ENCODE peak calls at places on chromosomes 12 and 14, in ten cellular contexts. U, K, L, E, N, V, G, S, F and O are unnamed samples.

GRCh38 chr12:112590281-112590680 is 171.5 kb downstream of the PTPN11 start:
- DNase-seq in K (no peak), N (no peak), S (no peak), L (no peak), E (no peak), F (no peak), V (peak), U (no peak), G (no peak), O (no peak)

GRCh38 chr12:15322164-15323054 is at the start of gene PTPRO:
- DNase-seq in G (no peak), N (no peak), F (no peak), E (no peak), U (no peak), V (peak), S (no peak), L (no peak), K (peak), O (no peak)

GRCh38 chr12:7638064-7638763 is 27.5 kb downstream of the APOBEC1 start:
- DNase-seq in N (no peak), F (no peak), K (no peak), U (no peak), V (peak), E (no peak), S (no peak), L (no peak), G (no peak), O (no peak)

GRCh38 chr14:103067231-103067954 is 10.0 kb upstream of the CDC42BPB start:
- DNase-seq in L (no peak), F (peak), V (no peak), U (peak), N (no peak), E (peak), G (no peak), K (no peak), S (no peak), O (peak)

GRCh38 chr14:79534703-79535353 is 676.5 kb downstream of the DIO2 start:
- DNase-seq in N (peak), G (no peak), S (no peak), K (no peak), L (no peak), U (no peak), V (no peak), E (no peak), F (no peak), O (no peak)

GRCh38 chr12:105348561-105348960 is 18.1 kb downstream of the C12orf75 start:
- DNase-seq in K (no peak), F (no peak), U (no peak), S (no peak), V (no peak), E (no peak), L (no peak), G (no peak), N (no peak), O (no peak)

GRCh38 chr12:26068503-26068902 is 56.3 kb downstream of the BHLHE41 start:
- DNase-seq in N (no peak), E (no peak), L (no peak), V (no peak), S (no peak), F (no peak), K (no peak), U (no peak), G (no peak), O (no peak)

GRCh38 chr14:81366259-81366658 is 33.9 kb downstream of the STON2 start:
- DNase-seq in E (no peak), N (no peak), U (no peak), V (no peak), G (no peak), L (no peak), S (no peak), F (no peak), K (peak), O (no peak)

GRCh38 chr12:106519587-106519986 is 63.2 kb upstream of the RFX4 start:
- DNase-seq in E (peak), F (no peak), L (no peak), S (no peak), N (no peak), U (no peak), K (peak), V (no peak), G (no peak), O (no peak)

GRCh38 chr14:106513302-106513701 is 986.9 kb downstream of the TMEM121 start:
- DNase-seq in N (no peak), E (no peak), K (no peak), L (no peak), V (no peak), F (no peak), S (no peak), G (no peak), U (no peak), O (no peak)

GRCh38 chr14:40188006-40188405 is 755.8 kb upstream of the FBXO33 start:
- DNase-seq in F (no peak), G (no peak), N (no peak), V (no peak), K (no peak), E (no peak), U (no peak), L (no peak), S (no peak), O (no peak)

GRCh38 chr12:117491711-117492110 is 130.3 kb upstream of the NOS1 start:
- DNase-seq in E (no peak), F (no peak), S (no peak), V (no peak), U (no peak), N (no peak), K (no peak), L (no peak), G (no peak), O (no peak)

GRCh38 chr12:96210376-96211055 is 16.3 kb downstream of the ELK3 start:
- DNase-seq in N (no peak), G (no peak), F (peak), E (no peak), S (no peak), K (no peak), V (no peak), U (no peak), L (peak), O (no peak)

GRCh38 chr14:37027188-37027824 is 145.1 kb downstream of the SLC25A21 start:
- DNase-seq in U (no peak), N (no peak), K (no peak), F (no peak), G (no peak), E (no peak), L (no peak), S (no peak), V (no peak), O (no peak)

GRCh38 chr12:93358821-93359220 is 18.9 kb upstream of the NUDT4 start:
- DNase-seq in V (no peak), G (no peak), N (no peak), S (no peak), K (no peak), F (no peak), U (no peak), E (no peak), L (no peak), O (peak)

GRCh38 chr12:88227871-88228270 is 85.8 kb downstream of the TMTC3 start:
- DNase-seq in N (no peak), L (no peak), U (no peak), F (no peak), S (no peak), E (no peak), G (no peak), K (no peak), V (no peak), O (no peak)

GRCh38 chr12:50110762-50111416 is 1.1 kb upstream of the COX14 start:
- DNase-seq in E (peak), K (peak), S (peak), G (no peak), F (peak), U (peak), V (peak), L (peak), N (peak), O (peak)

GRCh38 chr12:713281-713875 is 39.0 kb upstream of the WNK1 start:
- DNase-seq in E (peak), V (no peak), U (no peak), G (no peak), N (no peak), K (no peak), L (no peak), S (no peak), F (no peak), O (no peak)

GRCh38 chr12:89346741-89347324 is 5.5 kb downstream of the DUSP6 start:
- DNase-seq in N (peak), G (no peak), S (no peak), V (no peak), F (peak), K (no peak), U (no peak), L (no peak), E (peak), O (peak)

GRCh38 chr12:54439096-54439495 is 20.0 kb upstream of the ITGA5 start:
- DNase-seq in U (no peak), K (no peak), L (no peak), S (no peak), V (no peak), E (no peak), N (no peak), G (no peak), F (no peak), O (no peak)

GRCh38 chr12:98126637-98127335 is 388.6 kb upstream of the TMPO start:
- DNase-seq in K (peak), L (no peak), S (no peak), F (no peak), U (no peak), N (peak), E (no peak), G (no peak), V (no peak), O (no peak)

GRCh38 chr12:52351196-52352059 is 15.9 kb downstream of the KRT85 start:
- DNase-seq in E (no peak), L (no peak), S (no peak), K (no peak), N (peak), G (no peak), V (no peak), F (no peak), U (no peak), O (no peak)

GRCh38 chr14:76908834-76909233 is 82.6 kb downstream of the LRRC74A start:
- DNase-seq in K (no peak), U (peak), S (no peak), N (peak), V (no peak), L (no peak), G (peak), E (no peak), F (no peak), O (no peak)

GRCh38 chr14:68843471-68844209 is 50.8 kb upstream of the ZFP36L1 start:
- DNase-seq in G (peak), L (no peak), K (peak), U (peak), E (peak), N (peak), F (peak), S (peak), V (peak), O (peak)

GRCh38 chr14:95495538-95496025 is 20.9 kb downstream of the SYNE3 start:
- DNase-seq in V (no peak), G (peak), S (no peak), N (peak), E (no peak), L (no peak), U (peak), K (no peak), F (no peak), O (no peak)

GRCh38 chr14:22460461-22461195 is 128.4 kb downstream of the DAD1 start:
- DNase-seq in G (peak), E (no peak), N (no peak), V (no peak), F (no peak), K (no peak), L (no peak), S (no peak), U (no peak), O (no peak)

GRCh38 chr12:10235761-10236631 is 23.3 kb downstream of the GABARAPL1 start:
- DNase-seq in L (no peak), E (peak), K (peak), S (no peak), F (no peak), U (no peak), V (no peak), N (peak), G (peak), O (peak)

GRCh38 chr14:22837750-22838538 is 1.6 kb downstream of the MMP14 start:
- DNase-seq in G (peak), U (peak), S (no peak), K (peak), V (no peak), F (no peak), N (peak), E (peak), L (peak), O (peak)

GRCh38 chr12:126607157-126607556 is 1541.9 kb downstream of the AACS start:
- DNase-seq in V (no peak), N (no peak), E (no peak), G (no peak), L (no peak), K (no peak), F (no peak), U (no peak), S (no peak), O (no peak)

GRCh38 chr14:58808828-58809227 is 171.1 kb downstream of the DACT1 start:
- DNase-seq in F (no peak), E (peak), K (peak), U (no peak), N (peak), L (no peak), S (peak), V (no peak), G (no peak), O (peak)

GRCh38 chr12:53551889-53552291 is 44.6 kb upstream of the NPFF start:
- DNase-seq in L (no peak), K (no peak), S (no peak), U (no peak), N (no peak), E (no peak), F (no peak), G (no peak), V (no peak), O (no peak)

GRCh38 chr14:104206281-104206904 is 68.0 kb downstream of the KIF26A start:
- DNase-seq in S (no peak), E (no peak), V (peak), U (peak), L (no peak), G (no peak), F (no peak), N (no peak), K (peak), O (no peak)

GRCh38 chr14:55581011-55581806 is 1.2 kb downstream of the KTN1 start:
- DNase-seq in L (no peak), F (peak), E (peak), N (peak), U (peak), G (peak), V (peak), S (peak), K (peak), O (peak)

GRCh38 chr12:123890536-123890902 is 82.1 kb downstream of the CCDC92 start:
- DNase-seq in U (no peak), L (no peak), E (no peak), K (no peak), F (no peak), V (no peak), G (no peak), N (no peak), S (no peak), O (no peak)

GRCh38 chr12:68838046-68838886 is 30.3 kb downstream of the MDM2 start:
- DNase-seq in G (no peak), L (no peak), F (no peak), U (no peak), S (no peak), K (no peak), N (no peak), V (no peak), E (no peak), O (no peak)

GRCh38 chr12:52909796-52910195 is 4.9 kb upstream of the KRT8 start:
- DNase-seq in E (no peak), G (no peak), N (no peak), U (no peak), K (no peak), L (no peak), F (no peak), S (no peak), V (no peak), O (no peak)

GRCh38 chr14:76769636-76770292 is 8.5 kb downstream of the VASH1 start:
- DNase-seq in F (peak), G (no peak), K (no peak), S (peak), E (no peak), V (peak), L (peak), U (no peak), N (no peak), O (no peak)

GRCh38 chr14:69812725-69813124 is 15.7 kb upstream of the SLC10A1 start:
- DNase-seq in K (no peak), S (no peak), L (no peak), V (no peak), E (no peak), U (peak), G (no peak), F (no peak), N (no peak), O (no peak)

GRCh38 chr14:29442720-29443119 is 484.9 kb downstream of the PRKD1 start:
- DNase-seq in G (no peak), U (no peak), K (no peak), E (peak), L (no peak), N (no peak), F (no peak), V (no peak), S (no peak), O (peak)

GRCh38 chr14:101119830-101120571 is 216.5 kb upstream of the RTL1 start:
- DNase-seq in V (peak), F (peak), G (no peak), K (no peak), E (no peak), S (peak), U (no peak), L (no peak), N (no peak), O (no peak)

GRCh38 chr14:30906752-30907658 is 32.6 kb downstream of the COCH start:
- DNase-seq in N (no peak), G (no peak), F (no peak), L (no peak), U (no peak), V (no peak), S (no peak), E (no peak), K (peak), O (no peak)
- TF ChIP-seq CTCF in N (no peak), G (peak), F (peak), L (no peak), U (peak), V (no peak), S (no peak), E (peak), K (peak), O (peak)

GRCh38 chr14:56874375-56874774 is 64.1 kb upstream of the OTX2 start:
- DNase-seq in L (no peak), U (peak), S (no peak), N (peak), G (peak), E (no peak), K (peak), V (peak), F (no peak), O (no peak)
- TF ChIP-seq CTCF in L (no peak), U (no peak), S (no peak), N (no peak), G (peak), E (no peak), K (peak), V (peak), F (peak), O (peak)

DNA sequence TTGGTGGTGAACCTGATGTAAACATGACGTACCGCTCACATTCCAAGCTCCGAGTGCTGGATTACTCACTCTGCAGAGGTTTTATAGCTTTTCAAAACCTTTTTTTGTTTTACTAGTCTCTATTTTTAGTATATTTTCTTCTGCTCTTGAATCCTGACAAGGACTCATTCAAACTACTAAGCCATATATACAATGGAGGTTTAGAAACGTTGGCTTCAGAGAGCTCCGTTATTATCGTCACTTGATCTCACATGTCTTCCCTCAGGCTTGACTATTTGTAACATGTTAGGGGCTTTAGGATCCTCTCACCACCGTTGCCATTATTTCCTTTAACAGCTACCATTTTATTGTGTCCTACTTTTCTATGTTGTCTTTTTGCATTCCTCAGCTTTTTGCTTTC is 1321.5 kb upstream of the FLRT2 start:
- DNase-seq in F (no peak), N (no peak), G (no peak), E (no peak), L (no peak), S (no peak), V (no peak), K (no peak), U (no peak), O (no peak)
- TF ChIP-seq CTCF in F (no peak), N (no peak), G (no peak), E (no peak), L (no peak), S (no peak), V (no peak), K (no peak), U (no peak), O (no peak)

DNA sequence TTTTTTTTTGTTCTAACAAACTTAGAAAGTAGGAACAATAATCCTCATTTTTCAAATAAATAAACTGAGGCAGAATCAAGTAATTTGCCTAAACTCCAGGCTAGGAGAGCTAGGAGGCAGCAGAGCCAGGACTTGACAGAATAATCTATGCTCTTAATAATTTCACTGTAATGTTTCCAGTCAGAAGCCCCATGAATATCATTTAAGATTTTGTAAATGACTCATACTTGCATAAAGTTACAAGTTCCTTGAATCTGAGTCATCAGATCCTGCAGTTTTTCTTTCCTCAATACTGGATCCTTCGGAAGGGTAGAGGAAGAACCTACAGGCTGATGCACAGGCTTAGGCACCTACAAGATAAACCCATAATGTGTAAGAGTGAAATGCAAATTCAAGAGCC is 29.0 kb downstream of the CAPRIN2 start:
- DNase-seq in U (no peak), S (no peak), E (peak), G (no peak), K (peak), F (no peak), V (no peak), N (no peak), L (no peak), O (peak)
- TF ChIP-seq CTCF in U (no peak), S (no peak), E (no peak), G (no peak), K (no peak), F (no peak), V (no peak), N (no peak), L (no peak), O (no peak)

GRCh38 chr14:44149597-44149996 is 357.5 kb downstream of the FSCB start:
- DNase-seq in K (peak), N (no peak), L (no peak), U (no peak), E (no peak), V (peak), F (no peak), S (no peak), G (no peak), O (no peak)
- TF ChIP-seq CTCF in K (peak), N (no peak), L (no peak), U (no peak), E (no peak), V (peak), F (no peak), S (no peak), G (peak), O (no peak)